ENCODE peak calls at places on chromosomes 7 and 10, in eight cellular contexts. V is H9, J is neural progenitor cell, N is IMR-90, P is fibroblast of lung, F is HepG2, H is mammary epithelial cell, Q is PC-3. M is an unnamed sample. For H3K9me3, the result is how much of the 10 kb centered on the place peaks cover.

GRCh38 chr10:6112893-6113292 is 24.1 kb downstream of the RBM17 start:
- DNase-seq in P (no peak), N (no peak), Q (no peak), H (no peak), V (no peak), J (no peak), F (peak), M (no peak)

GRCh38 chr10:27373566-27374160 is 130.4 kb upstream of the RAB18 start:
- DNase-seq in N (no peak), V (no peak), F (no peak), J (no peak), Q (no peak), H (peak), P (no peak), M (no peak)

GRCh38 chr10:124722812-124723783 is 21.1 kb downstream of the FAM53B start:
- DNase-seq in F (no peak), H (peak), V (no peak), P (no peak), J (no peak), Q (no peak), N (no peak), M (peak)

GRCh38 chr10:106795619-106796018 is 368.9 kb downstream of the SORCS1 start:
- DNase-seq in P (no peak), H (no peak), F (peak), N (no peak), Q (peak), V (peak), J (peak), M (no peak)

GRCh38 chr7:110170762-110171161 is 920.2 kb upstream of the LRRN3 start:
- DNase-seq in H (no peak), V (no peak), N (peak), P (peak), F (no peak), J (no peak), Q (no peak), M (no peak)

GRCh38 chr7:44311561-44312495 is 13.6 kb downstream of the CAMK2B start:
- DNase-seq in J (no peak), V (no peak), P (no peak), H (no peak), N (no peak), Q (no peak), F (no peak), M (no peak)

GRCh38 chr10:70376436-70377378 is 5.7 kb downstream of the LRRC20 start:
- DNase-seq in Q (peak), V (no peak), P (no peak), J (no peak), H (peak), N (no peak), F (no peak), M (no peak)

GRCh38 chr10:129652521-129653201 is 185.6 kb downstream of the MGMT start:
- DNase-seq in J (no peak), P (no peak), F (no peak), Q (no peak), N (no peak), V (no peak), H (no peak), M (no peak)

GRCh38 chr10:4073912-4074311 is 288.9 kb upstream of the KLF6 start:
- DNase-seq in Q (no peak), V (no peak), H (peak), J (no peak), P (peak), N (peak), F (no peak), M (no peak)

GRCh38 chr7:106068986-106069385 is 43.1 kb downstream of the SYPL1 start:
- DNase-seq in P (no peak), F (no peak), Q (peak), V (no peak), H (peak), N (no peak), J (no peak), M (no peak)

GRCh38 chr10:1162481-1163203 is 106.5 kb downstream of the WDR37 start:
- DNase-seq in H (no peak), N (no peak), V (no peak), F (no peak), P (no peak), J (no peak), Q (no peak), M (no peak)

GRCh38 chr7:40232242-40232929 is 97.6 kb downstream of the SUGCT start:
- DNase-seq in P (peak), H (peak), J (peak), N (peak), F (peak), V (no peak), Q (peak), M (peak)

GRCh38 chr10:73232887-73233286 is 14.2 kb downstream of the DNAJC9 start:
- DNase-seq in H (no peak), N (no peak), V (peak), J (peak), P (no peak), Q (peak), F (no peak), M (no peak)

GRCh38 chr10:49408437-49409306 is 12.8 kb upstream of the DRGX start:
- DNase-seq in F (peak), Q (peak), P (no peak), V (peak), N (no peak), J (no peak), H (no peak), M (peak)

GRCh38 chr7:27098493-27099223 is 2.9 kb upstream of the HOXA1 start:
- DNase-seq in H (peak), J (peak), F (no peak), V (no peak), N (peak), Q (peak), P (peak), M (no peak)

GRCh38 chr7:8290645-8291308 is 28.8 kb upstream of the ICA1 start:
- DNase-seq in N (no peak), P (no peak), Q (peak), J (no peak), F (no peak), V (no peak), H (peak), M (no peak)

GRCh38 chr7:108091461-108091831 is 38.7 kb downstream of the LAMB4 start:
- DNase-seq in V (no peak), H (peak), F (peak), P (no peak), Q (peak), N (no peak), J (no peak), M (no peak)

GRCh38 chr10:72953687-72954086 is 919 bp downstream of the PLA2G12B start:
- DNase-seq in Q (no peak), F (peak), N (no peak), V (peak), H (peak), J (peak), P (no peak), M (no peak)

GRCh38 chr10:22604314-22605091 is 109.9 kb downstream of the PIP4K2A start:
- DNase-seq in P (no peak), H (no peak), Q (no peak), F (no peak), V (no peak), J (no peak), N (no peak), M (no peak)

DNA sequence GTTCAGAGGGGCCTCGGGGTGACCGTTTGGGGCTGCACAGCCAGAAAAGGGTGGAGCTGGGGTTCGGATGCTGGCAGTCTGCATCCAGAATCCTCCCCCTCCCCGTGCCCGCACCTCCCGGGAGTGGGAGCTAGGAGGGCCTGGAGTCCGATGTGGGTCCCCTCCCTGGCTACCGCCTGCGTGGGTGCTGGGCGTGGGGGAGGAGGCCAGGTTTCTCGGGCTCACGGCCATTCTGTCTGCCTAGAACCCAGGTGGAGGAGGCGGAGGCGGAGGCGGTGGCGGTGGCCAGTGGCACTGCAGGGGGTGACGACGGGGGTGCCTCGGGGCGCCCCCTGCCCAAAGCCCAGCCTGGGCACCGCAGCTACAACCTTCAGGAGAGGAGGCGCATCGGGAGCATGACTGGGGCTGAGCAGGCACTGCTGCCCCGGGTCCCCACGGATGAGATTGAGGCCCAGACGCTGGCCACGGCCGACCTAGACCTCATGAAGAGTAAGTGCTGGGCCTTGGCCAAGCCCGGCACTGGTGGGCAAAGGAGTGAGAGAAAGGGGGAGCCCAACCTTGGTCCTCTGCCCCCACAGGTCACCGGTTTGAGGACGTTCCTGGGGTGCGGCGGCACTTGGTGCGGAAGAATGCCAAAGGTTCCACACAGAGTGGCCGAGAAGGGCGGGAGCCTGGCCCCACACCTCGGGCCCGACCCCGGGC is 7.0 kb downstream of the SLC4A2 start:
- DNase-seq in P (no peak), F (no peak), J (no peak), V (no peak), N (no peak), Q (no peak), H (no peak), M (no peak)
- H3K9ac ChIP-seq in P (no peak), F (no peak), J (no peak), V (no peak), N (no peak), Q (no peak), H (no peak), M (no peak)

GRCh38 chr7:42843209-42843800 is 68.6 kb downstream of the C7orf25 start:
- DNase-seq in J (peak), P (peak), F (peak), V (peak), Q (peak), H (no peak), N (peak), M (no peak)
- H2AFZ ChIP-seq in J (no peak), P (peak), F (no peak), V (peak), Q (peak), H (peak), N (peak), M (no peak)

DNA sequence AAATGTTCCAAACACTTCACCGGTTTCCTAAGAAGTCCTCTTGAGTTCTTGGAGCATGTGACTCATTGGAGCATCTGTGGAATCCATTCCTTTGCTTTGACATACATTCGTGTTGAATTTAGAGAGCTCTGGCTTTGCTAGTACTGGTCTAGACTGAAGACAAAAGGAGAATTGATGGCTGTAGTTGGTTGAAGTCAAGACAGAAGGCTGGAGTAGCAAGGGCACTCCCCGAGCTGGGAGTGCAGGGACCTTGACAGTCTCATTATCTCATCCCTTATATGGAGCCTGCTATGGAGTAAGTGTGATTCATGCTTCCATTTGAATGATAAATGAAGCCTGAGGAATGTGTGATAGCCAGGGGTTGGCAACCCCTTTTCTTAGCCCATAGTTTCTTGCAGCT is 1249.1 kb downstream of the TYW1 start:
- DNase-seq in N (no peak), J (no peak), V (peak), P (no peak), F (no peak), Q (no peak), H (no peak), M (no peak)
- H3K9me3 ChIP-seq in N (under half), J (under half), V (under half), P (under half), F (half or more), Q (under half), H (under half), M (under half)

DNA sequence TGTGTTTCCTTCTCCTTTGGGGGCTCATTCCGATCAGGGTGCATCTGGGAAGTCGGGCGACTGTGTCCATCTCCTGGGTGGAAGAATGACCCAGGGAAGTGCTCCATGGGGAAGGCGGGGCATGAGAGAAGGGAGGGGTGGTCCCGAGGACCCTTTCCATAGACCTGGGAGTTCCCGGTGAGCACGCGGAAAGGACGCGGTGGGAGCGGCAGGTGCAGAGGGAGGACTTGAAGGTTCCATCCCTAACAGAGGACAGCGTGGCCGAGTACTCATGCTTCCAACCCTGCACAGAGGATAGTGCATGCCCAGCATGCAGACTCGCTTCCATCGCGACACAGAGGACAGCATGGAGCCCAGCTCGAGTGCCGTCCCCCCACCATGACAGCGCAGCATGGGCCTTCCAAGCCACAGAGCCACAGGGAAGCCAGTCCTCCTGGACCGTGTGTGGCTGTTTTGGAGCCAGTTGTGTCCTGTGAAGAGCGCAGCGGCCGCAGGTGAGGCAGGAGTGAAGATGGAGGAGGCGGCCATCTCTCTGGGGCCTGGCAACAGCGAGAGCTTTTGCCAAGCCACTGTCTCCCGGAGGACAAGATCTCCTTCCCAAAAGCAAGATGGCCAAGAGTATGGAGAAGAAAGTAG is 281.4 kb downstream of the DNAJB6 start:
- DNase-seq in J (no peak), H (no peak), P (no peak), N (no peak), Q (no peak), F (no peak), V (no peak), M (no peak)
- H3K9ac ChIP-seq in J (no peak), H (no peak), P (no peak), N (no peak), Q (no peak), F (no peak), V (no peak), M (no peak)

GRCh38 chr10:133528845-133529575 is 1.8 kb downstream of the CYP2E1 start:
- DNase-seq in H (no peak), V (no peak), N (peak), F (no peak), P (no peak), J (no peak), Q (peak), M (no peak)
- H2AFZ ChIP-seq in H (peak), V (no peak), N (peak), F (no peak), P (no peak), J (no peak), Q (peak), M (no peak)

GRCh38 chr7:157712666-157713235 is 375.9 kb downstream of the DNAJB6 start:
- DNase-seq in J (no peak), H (no peak), F (no peak), V (peak), P (no peak), Q (no peak), N (no peak), M (no peak)

GRCh38 chr7:157711353-157711888 is 374.6 kb downstream of the DNAJB6 start:
- DNase-seq in V (peak), Q (no peak), H (no peak), F (no peak), J (no peak), P (no peak), N (no peak), M (no peak)

GRCh38 chr7:157714166-157715070 is 377.6 kb downstream of the DNAJB6 start:
- DNase-seq in H (no peak), Q (no peak), J (no peak), P (no peak), V (no peak), F (no peak), N (no peak), M (no peak)

GRCh38 chr7:157715071-157715937 is 378.5 kb downstream of the DNAJB6 start:
- DNase-seq in N (no peak), J (no peak), P (no peak), V (no peak), F (no peak), H (no peak), Q (no peak), M (peak)

DNA sequence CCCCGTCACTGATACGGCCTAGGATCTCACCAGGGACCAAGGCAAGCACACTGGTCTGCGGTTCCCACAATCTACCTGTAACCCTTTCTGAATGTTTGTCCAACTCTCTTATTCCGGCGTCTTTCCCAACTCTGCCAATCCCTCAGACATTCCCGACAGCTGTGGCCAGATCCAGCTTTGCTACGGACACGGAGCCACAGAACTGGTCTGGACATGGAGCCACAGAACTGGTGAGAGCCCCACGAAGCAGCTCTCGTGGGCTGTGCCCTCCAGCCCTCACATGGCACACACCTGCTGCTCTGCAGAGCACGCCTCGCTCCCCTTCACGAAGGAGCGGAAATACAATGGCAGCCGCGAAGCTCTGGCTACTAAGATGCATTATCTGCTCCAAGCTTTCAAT is 376.8 kb downstream of the DNAJB6 start:
- DNase-seq in P (no peak), Q (no peak), H (no peak), V (peak), N (no peak), J (no peak), F (no peak), M (no peak)
- H3K9me3 ChIP-seq in P (under half), Q (under half), H (under half), V (under half), N (under half), J (under half), F (under half), M (under half)

GRCh38 chr10:71618176-71618575 is 101.4 kb downstream of the C10orf105 start:
- DNase-seq in J (no peak), H (no peak), Q (no peak), N (no peak), P (no peak), F (no peak), V (no peak), M (no peak)
- H3K9ac ChIP-seq in J (no peak), H (no peak), Q (no peak), N (no peak), P (no peak), F (no peak), V (no peak), M (no peak)

GRCh38 chr10:24465124-24465874 is 256.4 kb downstream of the KIAA1217 start:
- DNase-seq in J (no peak), N (peak), F (no peak), Q (peak), P (peak), V (no peak), H (peak), M (no peak)

GRCh38 chr10:24462340-24462739 is 253.4 kb downstream of the KIAA1217 start:
- DNase-seq in N (no peak), H (no peak), J (no peak), F (no peak), Q (no peak), P (peak), V (no peak), M (no peak)

GRCh38 chr10:24462889-24463552 is 254.1 kb downstream of the KIAA1217 start:
- DNase-seq in F (no peak), Q (peak), J (no peak), N (no peak), V (no peak), H (no peak), P (peak), M (no peak)

GRCh38 chr10:24465899-24466615 is 257.1 kb downstream of the KIAA1217 start:
- DNase-seq in P (peak), J (no peak), Q (peak), N (peak), V (no peak), F (peak), H (peak), M (no peak)

GRCh38 chr10:24463683-24464426 is 254.9 kb downstream of the KIAA1217 start:
- DNase-seq in V (no peak), N (peak), J (no peak), Q (peak), H (peak), F (no peak), P (peak), M (peak)
- H2AFZ ChIP-seq in V (no peak), N (peak), J (no peak), Q (peak), H (peak), F (no peak), P (peak), M (peak)

DNA sequence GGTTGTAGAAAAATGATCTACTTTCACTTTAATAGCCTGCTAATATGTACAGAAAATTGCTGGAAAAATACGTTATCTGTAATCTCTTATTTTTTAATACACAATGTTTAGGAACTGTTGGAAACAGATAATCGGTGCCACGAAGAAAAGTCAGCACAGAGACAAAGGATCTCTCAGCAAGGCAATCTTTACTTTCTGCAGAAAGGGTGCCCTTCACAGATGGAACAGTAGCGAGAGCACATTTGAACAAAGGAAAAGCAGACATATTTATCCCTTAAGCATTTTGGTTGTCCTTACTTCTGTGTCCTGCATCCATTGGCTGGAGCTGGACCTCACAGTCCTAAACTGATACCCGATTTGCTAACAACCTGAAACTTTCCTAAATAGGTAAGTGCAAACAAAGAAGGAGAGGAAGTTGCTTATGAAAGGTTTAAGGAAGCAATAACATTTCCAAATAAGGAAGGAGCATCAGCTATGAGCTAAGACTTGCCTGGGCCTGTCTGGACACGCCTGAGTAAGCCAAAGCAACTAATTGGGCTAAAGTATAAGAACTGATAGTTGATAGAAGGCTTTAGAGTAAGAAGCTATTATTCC is 640.0 kb downstream of the SH2D4B start:
- DNase-seq in Q (no peak), F (no peak), P (no peak), H (no peak), N (no peak), V (no peak), J (no peak), M (no peak)
- H3K9me3 ChIP-seq in Q (under half), F (half or more), P (under half), H (under half), N (under half), V (under half), J (under half), M (under half)

M was measured in DND-41.